ENCODE peak calls at places on chromosome 21, in four cellular contexts. Q is stimulated activated CD4-positive, alpha-beta T cell treated with anti-CD3 and anti-CD28 coated beads, TNF-alpha, amount 100 ng/mL, for 24 hours; E is lower lobe of right lung; C is NCI-H1436. V is an unnamed sample.
A peak's percentile ranks its signal among the peaks of the same experiment; 100 is the strongest.

GRCh38 chr21:37072239-37072987 is 458 bp downstream of the PIGP start:
- DNase-seq in Q (peak; percentile 60), E (no peak), C (peak; percentile 80), V (peak; percentile 98)

GRCh38 chr21:17003221-17003620 is 509.6 kb upstream of the CXADR start:
- DNase-seq in Q (no peak), E (no peak), C (no peak), V (no peak)

GRCh38 chr21:36553406-36553805 is 73.5 kb upstream of the CLDN14 start:
- DNase-seq in Q (no peak), E (no peak), C (no peak), V (no peak)

GRCh38 chr21:41610042-41610839 is 102.3 kb upstream of the TMPRSS2 start:
- DNase-seq in Q (peak; percentile 16), E (peak; percentile 77), C (peak; percentile 9), V (no peak)

GRCh38 chr21:26846036-26846931 is 1.1 kb upstream of the ADAMTS1 start:
- DNase-seq in Q (no peak), E (peak; percentile 78), C (no peak), V (peak; percentile 94)

GRCh38 chr21:35171385-35171784 is 122.3 kb upstream of the RUNX1 start:
- DNase-seq in Q (no peak), E (no peak), C (no peak), V (no peak)

GRCh38 chr21:46120301-46121285 is 22.7 kb downstream of the COL6A2 start:
- DNase-seq in Q (no peak), E (peak; percentile 33), C (no peak), V (peak; percentile 75)

GRCh38 chr21:26050857-26051256 is 119.7 kb downstream of the APP start:
- DNase-seq in Q (no peak), E (no peak), C (no peak), V (no peak)

GRCh38 chr21:37082856-37083611 is 10.0 kb downstream of the TTC3 start:
- DNase-seq in Q (no peak), E (no peak), C (no peak), V (no peak)

GRCh38 chr21:25944082-25944481 is 209.3 kb downstream of the GABPA start:
- DNase-seq in Q (no peak), E (no peak), C (no peak), V (no peak)